ENCODE peak calls at places on chromosomes 7 and 10, in nine cellular contexts. I, R, H, D, B, N, A, M and T are unnamed samples.

GRCh38 chr7:32072397-32072796 is 2.2 kb upstream of the PDE1C start:
- DNase-seq in N (no peak), M (no peak), A (no peak), I (no peak), D (no peak), R (no peak), B (no peak), H (peak), T (no peak)

GRCh38 chr7:30147785-30148184 is 13.0 kb downstream of the MTURN start:
- DNase-seq in M (peak), B (no peak), H (no peak), R (no peak), N (no peak), D (no peak), I (no peak), A (no peak), T (no peak)

GRCh38 chr10:97333351-97333600 is 1.3 kb downstream of the FRAT2 start:
- DNase-seq in D (no peak), M (no peak), N (peak), I (no peak), R (no peak), H (peak), B (no peak), A (no peak), T (no peak)

GRCh38 chr7:93036807-93037206 is 81.0 kb downstream of the SAMD9 start:
- DNase-seq in I (no peak), H (peak), A (no peak), N (no peak), D (no peak), R (no peak), M (peak), B (no peak), T (no peak)

GRCh38 chr10:86295791-86296190 is 70.8 kb downstream of the GRID1 start:
- DNase-seq in N (no peak), D (no peak), R (no peak), I (no peak), A (no peak), H (no peak), B (no peak), M (no peak), T (peak)

GRCh38 chr10:70758757-70759514 is 26.2 kb downstream of the TBATA start:
- DNase-seq in H (peak), M (peak), R (peak), N (peak), A (peak), I (no peak), D (no peak), B (peak), T (peak)

GRCh38 chr7:114085592-114086490 is 167.0 kb upstream of the PPP1R3A start:
- DNase-seq in B (peak), R (peak), D (peak), A (peak), I (peak), H (peak), M (peak), N (no peak), T (peak)

GRCh38 chr10:89867964-89868363 is 166.6 kb downstream of the KIF20B start:
- DNase-seq in B (no peak), A (no peak), M (no peak), D (no peak), H (no peak), I (no peak), N (no peak), R (no peak), T (no peak)

GRCh38 chr7:115805458-115805857 is 225.1 kb downstream of the TFEC start:
- DNase-seq in B (no peak), M (no peak), I (no peak), H (no peak), N (no peak), A (peak), D (no peak), R (no peak), T (no peak)

GRCh38 chr7:131778601-131779000 is 222.2 kb upstream of the PODXL start:
- DNase-seq in H (no peak), R (no peak), I (no peak), B (no peak), A (no peak), N (no peak), D (no peak), M (no peak), T (no peak)

GRCh38 chr7:137393570-137393969 is 50.0 kb upstream of the PTN start:
- DNase-seq in R (no peak), B (no peak), N (no peak), A (no peak), D (no peak), H (no peak), I (no peak), M (no peak), T (no peak)

GRCh38 chr7:98193474-98194180 is 17.6 kb upstream of the BHLHA15 start:
- DNase-seq in A (no peak), D (no peak), B (no peak), M (no peak), R (no peak), I (no peak), H (no peak), N (no peak), T (no peak)

GRCh38 chr10:17113346-17113745 is 16.3 kb downstream of the CUBN start:
- DNase-seq in A (no peak), M (no peak), D (no peak), I (no peak), R (no peak), H (no peak), N (no peak), B (no peak), T (no peak)

GRCh38 chr7:128831994-128832879 is 2.0 kb downstream of the FLNC start:
- DNase-seq in A (no peak), R (no peak), I (peak), N (no peak), B (no peak), M (peak), H (no peak), D (peak), T (no peak)

GRCh38 chr7:151454306-151454705 is 14.4 kb upstream of the CRYGN start:
- DNase-seq in R (no peak), A (no peak), I (no peak), H (no peak), D (no peak), N (no peak), M (no peak), B (no peak), T (no peak)

GRCh38 chr10:89670926-89671325 is 25.9 kb upstream of the PANK1 start:
- DNase-seq in D (no peak), B (no peak), M (no peak), A (no peak), I (no peak), R (no peak), H (no peak), N (no peak), T (no peak)

GRCh38 chr7:151313857-151314256 is 27.8 kb upstream of the NUB1 start:
- DNase-seq in B (peak), N (no peak), R (no peak), D (no peak), M (peak), H (no peak), I (no peak), A (no peak), T (no peak)

GRCh38 chr7:2109251-2109935 is 123.4 kb downstream of the MAD1L1 start:
- DNase-seq in A (no peak), H (no peak), D (no peak), B (no peak), M (peak), N (no peak), R (no peak), I (no peak), T (no peak)

GRCh38 chr10:97411411-97411810 is 10.3 kb upstream of the RRP12 start:
- DNase-seq in N (no peak), H (no peak), D (no peak), B (no peak), A (no peak), I (no peak), R (no peak), M (no peak), T (no peak)

GRCh38 chr10:5895804-5896203 is 5.8 kb downstream of the FBH1 start:
- DNase-seq in A (no peak), I (no peak), B (no peak), R (no peak), M (no peak), N (no peak), H (peak), D (no peak), T (no peak)

GRCh38 chr7:128035712-128036111 is 4.5 kb upstream of the LRRC4 start:
- DNase-seq in A (peak), M (peak), N (no peak), D (peak), H (no peak), R (no peak), I (no peak), B (no peak), T (no peak)

GRCh38 chr10:62573929-62574328 is 199.8 kb downstream of the ZNF365 start:
- DNase-seq in H (no peak), A (no peak), R (no peak), D (no peak), B (no peak), M (no peak), N (no peak), I (no peak), T (no peak)

GRCh38 chr7:19621740-19622139 is 87.1 kb downstream of the POLR1F start:
- DNase-seq in A (peak), D (no peak), H (no peak), R (no peak), N (no peak), I (no peak), B (no peak), M (no peak), T (no peak)

GRCh38 chr7:128221929-128222403 is 19.1 kb upstream of the LEP start:
- DNase-seq in B (no peak), A (no peak), R (no peak), I (no peak), N (no peak), H (no peak), D (no peak), M (no peak), T (no peak)

GRCh38 chr7:27123021-27123476 is 7.5 kb downstream of the HOXA4 start:
- DNase-seq in I (no peak), A (no peak), N (no peak), H (no peak), R (no peak), B (no peak), D (no peak), M (no peak), T (no peak)

GRCh38 chr10:13681963-13682362 is 95.2 kb downstream of the PRPF18 start:
- DNase-seq in D (no peak), I (no peak), N (no peak), M (no peak), R (no peak), A (no peak), B (no peak), H (no peak), T (no peak)

GRCh38 chr7:129721139-129721538 is 109.6 kb downstream of the NRF1 start:
- DNase-seq in R (no peak), I (no peak), H (no peak), M (no peak), N (no peak), B (no peak), D (no peak), A (no peak), T (no peak)

GRCh38 chr7:124764071-124764846 is 1.3 kb downstream of the GPR37 start:
- DNase-seq in I (peak), B (no peak), M (peak), D (peak), A (no peak), H (no peak), R (no peak), N (no peak), T (no peak)

GRCh38 chr7:85186083-85186520 is 754 bp downstream of the SEMA3D start:
- DNase-seq in R (no peak), A (peak), M (no peak), D (peak), N (peak), B (no peak), H (no peak), I (peak), T (peak)

GRCh38 chr7:140719711-140720110 is 23.2 kb downstream of the NDUFB2 start:
- DNase-seq in I (no peak), H (no peak), B (no peak), D (no peak), N (no peak), R (no peak), A (no peak), M (peak), T (no peak)

GRCh38 chr10:99523251-99523773 is 9.4 kb upstream of the NKX2-3 start:
- DNase-seq in B (no peak), A (no peak), H (no peak), I (no peak), N (no peak), D (no peak), M (no peak), R (no peak), T (peak)